ENCODE peak calls at places on chromosomes 12 and 14, in six cellular contexts. N, O, Z, K, T and E are unnamed samples.
A peak's percentile ranks its signal among the peaks of the same experiment; 100 is the strongest.

GRCh38 chr14:80536456-80536855 is 325.2 kb upstream of the DIO2 start:
- DNase-seq in N (no peak), O (no peak), Z (no peak), K (no peak), T (peak; percentile 2), E (no peak)

GRCh38 chr14:105500036-105500725 is 9.1 kb downstream of the TEDC1 start:
- DNase-seq in N (no peak), O (no peak), Z (no peak), K (no peak), T (no peak), E (no peak)

GRCh38 chr12:90153827-90154226 is 445.2 kb upstream of the ATP2B1 start:
- DNase-seq in N (no peak), O (no peak), Z (no peak), K (no peak), T (no peak), E (no peak)

GRCh38 chr12:15854916-15855315 is 27.3 kb upstream of the STRAP start:
- DNase-seq in N (no peak), O (no peak), Z (no peak), K (no peak), T (peak; percentile 74), E (no peak)

GRCh38 chr12:52506858-52507715 is 13.1 kb downstream of the KRT5 start:
- DNase-seq in N (no peak), O (no peak), Z (no peak), K (no peak), T (peak; percentile 63), E (peak; percentile 54)

GRCh38 chr14:88013750-88014349 is 8.9 kb downstream of the GPR65 start:
- DNase-seq in N (peak; percentile 65), O (peak; percentile 54), Z (peak; percentile 47), K (peak; percentile 1), T (peak; percentile 83), E (peak; percentile 11)

GRCh38 chr12:62294378-62294777 is 34.2 kb downstream of the USP15 start:
- DNase-seq in N (no peak), O (no peak), Z (no peak), K (no peak), T (no peak), E (no peak)

GRCh38 chr12:105948331-105948730 is 190.4 kb downstream of the NUAK1 start:
- DNase-seq in N (no peak), O (no peak), Z (no peak), K (no peak), T (no peak), E (no peak)

GRCh38 chr14:22607291-22607690 is 9.2 kb downstream of the ABHD4 start:
- DNase-seq in N (no peak), O (no peak), Z (no peak), K (no peak), T (no peak), E (no peak)

GRCh38 chr14:59055439-59056045 is 132.9 kb upstream of the DAAM1 start:
- DNase-seq in N (no peak), O (no peak), Z (peak; percentile 42), K (no peak), T (peak; percentile 63), E (peak; percentile 30)

GRCh38 chr14:91834571-91834970 is 32.8 kb downstream of the TC2N start:
- DNase-seq in N (no peak), O (no peak), Z (no peak), K (no peak), T (peak; percentile 14), E (no peak)

GRCh38 chr12:16344269-16344668 is 3.2 kb upstream of the MGST1 start:
- DNase-seq in N (no peak), O (no peak), Z (no peak), K (no peak), T (no peak), E (no peak)

GRCh38 chr14:48096869-48097268 is 421.5 kb upstream of the MDGA2 start:
- DNase-seq in N (no peak), O (no peak), Z (no peak), K (no peak), T (no peak), E (no peak)

GRCh38 chr12:79370021-79370420 is 320.7 kb downstream of the PAWR start:
- DNase-seq in N (no peak), O (no peak), Z (no peak), K (no peak), T (no peak), E (no peak)

GRCh38 chr12:120654656-120655055 is 14.2 kb downstream of the CABP1 start:
- DNase-seq in N (no peak), O (peak; percentile 79), Z (no peak), K (no peak), T (no peak), E (no peak)

GRCh38 chr14:101174980-101175606 is 271.6 kb upstream of the RTL1 start:
- DNase-seq in N (no peak), O (no peak), Z (no peak), K (no peak), T (no peak), E (no peak)

GRCh38 chr12:857611-858010 is 91.9 kb downstream of the RAD52 start:
- DNase-seq in N (no peak), O (no peak), Z (peak; percentile 82), K (no peak), T (no peak), E (no peak)

GRCh38 chr14:64536488-64537245 is 3.9 kb upstream of the HSPA2 start:
- DNase-seq in N (no peak), O (no peak), Z (no peak), K (no peak), T (no peak), E (no peak)

GRCh38 chr12:53217049-53217929 is 10.2 kb upstream of the ITGB7 start:
- DNase-seq in N (no peak), O (peak; percentile 43), Z (no peak), K (no peak), T (peak; percentile 79), E (no peak)

GRCh38 chr12:109947511-109947910 is 47.4 kb downstream of the TCHP start:
- DNase-seq in N (no peak), O (no peak), Z (no peak), K (no peak), T (no peak), E (no peak)

GRCh38 chr14:32933943-32934890 is 4.5 kb upstream of the NPAS3 start:
- DNase-seq in N (peak; percentile 38), O (no peak), Z (no peak), K (no peak), T (peak; percentile 86), E (no peak)

GRCh38 chr12:49416892-49417291 is 49.6 kb downstream of the SPATS2 start:
- DNase-seq in N (no peak), O (no peak), Z (no peak), K (no peak), T (no peak), E (no peak)

GRCh38 chr12:76445469-76445868 is 97.3 kb upstream of the BBS10 start:
- DNase-seq in N (no peak), O (no peak), Z (no peak), K (no peak), T (no peak), E (no peak)

GRCh38 chr12:112126916-112127315 is 1.6 kb downstream of the TRAFD1 start:
- DNase-seq in N (no peak), O (no peak), Z (no peak), K (no peak), T (no peak), E (no peak)

GRCh38 chr12:112422531-112422930 is 3.8 kb downstream of the PTPN11 start:
- DNase-seq in N (no peak), O (no peak), Z (no peak), K (no peak), T (no peak), E (no peak)

GRCh38 chr12:82870825-82871377 is 184.2 kb downstream of the TMTC2 start:
- DNase-seq in N (no peak), O (no peak), Z (no peak), K (no peak), T (no peak), E (peak; percentile 9)